ENCODE peak calls at places on chromosome 11, in six cellular contexts. R is stomach, Z is suprapubic skin, S is tibial nerve, E is transverse colon, O is A549. I is an unnamed sample.

GRCh38 chr11:69122642-69123431 is 32.9 kb upstream of the SMIM38 start:
- DNase-seq in R (peak; percentile 96), Z (no peak), S (no peak), E (peak; percentile 92), O (peak; percentile 99), I (peak; percentile 88)

GRCh38 chr11:22558638-22559037 is 67.0 kb downstream of the FANCF start:
- DNase-seq in R (no peak), Z (no peak), S (no peak), E (no peak), O (no peak), I (no peak)

GRCh38 chr11:46247664-46248063 is 29.8 kb upstream of the CREB3L1 start:
- DNase-seq in R (peak; percentile 75), Z (no peak), S (no peak), E (peak; percentile 77), O (peak; percentile 81), I (no peak)

GRCh38 chr11:69494851-69495250 is 13.4 kb downstream of the LINC01488 start:
- DNase-seq in R (no peak), Z (no peak), S (no peak), E (no peak), O (no peak), I (no peak)

GRCh38 chr11:125554038-125554437 is 15.2 kb upstream of the EI24 start:
- DNase-seq in R (no peak), Z (no peak), S (no peak), E (no peak), O (no peak), I (no peak)

GRCh38 chr11:110088535-110089344 is 4.5 kb upstream of the ZC3H12C start:
- DNase-seq in R (no peak), Z (no peak), S (no peak), E (no peak), O (no peak), I (no peak)

GRCh38 chr11:121366970-121367369 is 74.4 kb downstream of the SC5D start:
- DNase-seq in R (no peak), Z (no peak), S (no peak), E (no peak), O (no peak), I (no peak)

GRCh38 chr11:14075118-14075601 is 112.6 kb downstream of the SPON1 start:
- DNase-seq in R (no peak), Z (no peak), S (no peak), E (no peak), O (no peak), I (no peak)

GRCh38 chr11:133047036-133047800 is 485.1 kb downstream of the OPCML start:
- DNase-seq in R (no peak), Z (no peak), S (no peak), E (no peak), O (no peak), I (no peak)

GRCh38 chr11:76380161-76380976 is 563 bp downstream of the THAP12 start:
- DNase-seq in R (no peak), Z (no peak), S (no peak), E (peak; percentile 23), O (peak; percentile 13), I (peak; percentile 91)

GRCh38 chr11:77590194-77590591 is 440 bp downstream of the AQP11 start:
- DNase-seq in R (peak; percentile 45), Z (no peak), S (peak; percentile 18), E (peak; percentile 57), O (peak; percentile 57), I (peak; percentile 31)

GRCh38 chr11:17822021-17822781 is 87.6 kb downstream of the KCNC1 start:
- DNase-seq in R (no peak), Z (no peak), S (no peak), E (no peak), O (no peak), I (no peak)

GRCh38 chr11:77107950-77108349 is 5.3 kb downstream of the OMP start:
- DNase-seq in R (peak; percentile 81), Z (no peak), S (no peak), E (peak; percentile 69), O (peak; percentile 73), I (no peak)

GRCh38 chr11:60951611-60951908 is 416 bp downstream of the SLC15A3 start:
- DNase-seq in R (no peak), Z (no peak), S (peak; percentile 23), E (no peak), O (no peak), I (no peak)

GRCh38 chr11:75035911-75036536 is 47.3 kb downstream of the NEU3 start:
- DNase-seq in R (no peak), Z (no peak), S (no peak), E (peak; percentile 14), O (no peak), I (no peak)

GRCh38 chr11:74777038-74777437 is 28.4 kb downstream of the RNF169 start:
- DNase-seq in R (no peak), Z (no peak), S (no peak), E (no peak), O (no peak), I (no peak)

GRCh38 chr11:29712616-29713015 is 304.2 kb downstream of the KCNA4 start:
- DNase-seq in R (no peak), Z (no peak), S (no peak), E (no peak), O (no peak), I (peak; percentile 55)

GRCh38 chr11:116986521-116987105 is 111.6 kb downstream of the SIK3 start:
- DNase-seq in R (no peak), Z (no peak), S (no peak), E (no peak), O (no peak), I (no peak)

GRCh38 chr11:67043572-67044329 is 12.9 kb upstream of the RHOD start:
- DNase-seq in R (no peak), Z (no peak), S (no peak), E (no peak), O (no peak), I (no peak)

GRCh38 chr11:72573380-72573949 is 100.8 kb downstream of the PDE2A start:
- DNase-seq in R (no peak), Z (peak; percentile 63), S (no peak), E (peak; percentile 22), O (peak; percentile 47), I (peak; percentile 43)

GRCh38 chr11:67452141-67452952 is at the start of gene GPR152:
- DNase-seq in R (peak; percentile 81), Z (no peak), S (no peak), E (no peak), O (no peak), I (peak; percentile 88)

GRCh38 chr11:125074511-125075241 is 11.6 kb downstream of the SLC37A2 start:
- DNase-seq in R (no peak), Z (no peak), S (no peak), E (no peak), O (no peak), I (no peak)

GRCh38 chr11:93921695-93922468 is 71.5 kb upstream of the VSTM5 start:
- DNase-seq in R (peak; percentile 48), Z (no peak), S (no peak), E (peak; percentile 18), O (peak; percentile 51), I (peak; percentile 29)

GRCh38 chr11:109750964-109751363 is 329.0 kb downstream of the C11orf87 start:
- DNase-seq in R (no peak), Z (no peak), S (no peak), E (no peak), O (no peak), I (no peak)

GRCh38 chr11:30786392-30787120 is 200.4 kb upstream of the MPPED2 start:
- DNase-seq in R (no peak), Z (no peak), S (no peak), E (no peak), O (no peak), I (no peak)

GRCh38 chr11:72848846-72849466 is 34.7 kb downstream of the ATG16L2 start:
- DNase-seq in R (no peak), Z (no peak), S (peak; percentile 64), E (no peak), O (peak; percentile 50), I (no peak)

DNA sequence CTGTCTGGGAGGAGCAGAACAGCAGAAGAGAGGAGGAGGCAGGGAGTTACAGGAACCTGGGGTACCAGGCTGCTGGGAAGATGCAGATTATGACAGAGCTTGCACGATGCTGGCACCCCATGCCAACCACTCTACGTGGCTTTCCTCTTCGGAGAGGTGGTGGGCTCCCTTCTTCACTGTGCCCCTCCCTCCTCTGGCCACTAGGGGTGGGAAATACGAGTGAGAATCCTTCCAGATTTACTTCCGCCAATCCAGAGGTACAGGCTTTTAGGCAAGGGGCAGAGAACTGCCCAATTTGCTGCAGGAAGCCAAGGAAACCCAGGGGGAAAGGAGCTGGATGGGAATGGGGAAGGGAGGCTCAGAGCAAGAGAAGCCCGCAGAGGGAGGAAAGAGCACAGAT is 12.3 kb downstream of the HYOU1 start:
- DNase-seq in R (no peak), Z (no peak), S (no peak), E (no peak), O (no peak), I (no peak)
- TF ChIP-seq POLR2A in R (no peak), Z (no peak), S (no peak), E (no peak), O (no peak), I (no peak)

GRCh38 chr11:27241316-27242122 is 121.5 kb downstream of the CCDC34 start:
- DNase-seq in R (no peak), Z (no peak), S (no peak), E (no peak), O (peak; percentile 19), I (no peak)

GRCh38 chr11:27238811-27239210 is 124.2 kb downstream of the CCDC34 start:
- DNase-seq in R (no peak), Z (no peak), S (no peak), E (no peak), O (no peak), I (no peak)

GRCh38 chr11:27244900-27245299 is 118.1 kb downstream of the CCDC34 start:
- DNase-seq in R (no peak), Z (no peak), S (no peak), E (no peak), O (no peak), I (no peak)

GRCh38 chr11:27239305-27239942 is 123.6 kb downstream of the CCDC34 start:
- DNase-seq in R (no peak), Z (no peak), S (peak; percentile 70), E (no peak), O (no peak), I (no peak)

GRCh38 chr11:27242591-27242990 is 120.4 kb downstream of the CCDC34 start:
- DNase-seq in R (no peak), Z (no peak), S (no peak), E (no peak), O (no peak), I (no peak)
- TF ChIP-seq EP300 in R (no peak), Z (no peak), S (no peak), E (no peak), O (no peak), I (no peak)

DNA sequence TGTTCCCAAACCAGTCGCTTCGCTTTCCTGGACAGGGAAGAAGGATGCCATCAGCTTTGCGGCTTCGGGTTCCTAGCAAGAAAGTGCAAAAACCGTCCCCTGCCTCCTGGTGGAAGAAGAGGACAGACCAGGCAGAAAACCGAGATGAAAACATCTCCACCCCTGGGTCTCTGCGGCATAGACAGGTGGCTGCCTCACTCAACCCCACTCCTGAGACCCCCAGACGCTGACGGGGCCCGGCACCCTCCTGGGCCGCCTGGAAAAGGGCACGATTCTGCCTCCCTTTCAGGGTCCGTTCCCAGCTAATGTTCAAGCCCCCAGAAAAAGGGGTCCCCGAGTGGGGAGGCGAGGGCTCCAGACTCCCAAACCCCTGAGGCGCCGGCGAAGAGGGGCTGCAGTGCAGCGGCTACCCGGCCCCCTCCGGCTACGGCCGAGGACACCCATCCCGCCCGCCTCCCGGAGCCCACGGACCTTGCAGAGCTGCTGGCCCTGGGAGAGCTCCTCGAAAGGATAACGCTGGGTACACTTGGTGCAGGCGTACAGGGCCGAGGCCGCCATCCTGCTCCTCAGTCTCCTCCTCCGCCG is 569 bp downstream of the FAM76B start:
- DNase-seq in R (no peak), Z (no peak), S (peak; percentile 11), E (peak; percentile 13), O (peak; percentile 31), I (no peak)
- TF ChIP-seq POLR2A in R (no peak), Z (no peak), S (no peak), E (no peak), O (no peak), I (no peak)

GRCh38 chr11:65416341-65417185 is 6.0 kb upstream of the NEAT1 start:
- DNase-seq in R (peak; percentile 94), Z (peak; percentile 96), S (peak; percentile 94), E (peak; percentile 96), O (peak; percentile 84), I (peak; percentile 96)
- TF ChIP-seq EP300 in R (no peak), Z (no peak), S (peak; percentile 38), E (no peak), O (no peak), I (no peak)